ENCODE peak calls at places on chromosome 12, in ten cellular contexts. One of them, this sample, is unnamed.

GRCh38 chr12:80189241-80189640 is 89.9 kb downstream of the OTOGL start:
- DNase-seq in upper lobe of right lung: no peak
- DNase-seq in GM23248: peak; percentile 89
- DNase-seq in spleen: no peak
- DNase-seq in fibroblast of mammary gland: peak; percentile 87
- DNase-seq in cardiac fibroblast: peak; percentile 53
- DNase-seq in CD8-positive, alpha-beta memory T cell: no peak
- DNase-seq in AG10803: peak; percentile 90
- DNase-seq in transverse colon: no peak
- DNase-seq in foreskin fibroblast: peak; percentile 79
- DNase-seq in this sample: no peak

GRCh38 chr12:30622509-30622908 is 73.2 kb downstream of the IPO8 start:
- DNase-seq in CD8-positive, alpha-beta memory T cell: no peak
- DNase-seq in GM23248: peak; percentile 82
- DNase-seq in cardiac fibroblast: peak; percentile 67
- DNase-seq in spleen: no peak
- DNase-seq in transverse colon: no peak
- DNase-seq in upper lobe of right lung: no peak
- DNase-seq in foreskin fibroblast: peak; percentile 55
- DNase-seq in AG10803: peak; percentile 47
- DNase-seq in fibroblast of mammary gland: peak; percentile 80
- DNase-seq in this sample: no peak

GRCh38 chr12:71636704-71637115 is 26.9 kb downstream of the ZFC3H1 start:
- DNase-seq in GM23248: peak; percentile 86
- DNase-seq in foreskin fibroblast: peak; percentile 23
- DNase-seq in AG10803: peak; percentile 73
- DNase-seq in cardiac fibroblast: peak; percentile 82
- DNase-seq in spleen: no peak
- DNase-seq in transverse colon: no peak
- DNase-seq in CD8-positive, alpha-beta memory T cell: no peak
- DNase-seq in upper lobe of right lung: no peak
- DNase-seq in fibroblast of mammary gland: peak; percentile 79
- DNase-seq in this sample: peak; percentile 59

GRCh38 chr12:114799574-114800487 is 115.9 kb upstream of the TBX3 start:
- DNase-seq in GM23248: peak; percentile 32
- DNase-seq in AG10803: peak; percentile 60
- DNase-seq in fibroblast of mammary gland: no peak
- DNase-seq in transverse colon: peak; percentile 15
- DNase-seq in spleen: no peak
- DNase-seq in CD8-positive, alpha-beta memory T cell: no peak
- DNase-seq in upper lobe of right lung: peak; percentile 68
- DNase-seq in cardiac fibroblast: peak; percentile 41
- DNase-seq in foreskin fibroblast: peak; percentile 47
- DNase-seq in this sample: no peak

GRCh38 chr12:108193922-108194321 is 64.8 kb downstream of the WSCD2 start:
- DNase-seq in GM23248: peak; percentile 47
- DNase-seq in upper lobe of right lung: no peak
- DNase-seq in fibroblast of mammary gland: peak; percentile 18
- DNase-seq in cardiac fibroblast: peak; percentile 18
- DNase-seq in transverse colon: no peak
- DNase-seq in spleen: no peak
- DNase-seq in AG10803: peak; percentile 17
- DNase-seq in foreskin fibroblast: no peak
- DNase-seq in CD8-positive, alpha-beta memory T cell: no peak
- DNase-seq in this sample: peak; percentile 12

GRCh38 chr12:119195256-119195655 is 16.5 kb downstream of the HSPB8 start:
- DNase-seq in spleen: no peak
- DNase-seq in foreskin fibroblast: no peak
- DNase-seq in GM23248: no peak
- DNase-seq in transverse colon: no peak
- DNase-seq in fibroblast of mammary gland: no peak
- DNase-seq in CD8-positive, alpha-beta memory T cell: no peak
- DNase-seq in upper lobe of right lung: no peak
- DNase-seq in cardiac fibroblast: no peak
- DNase-seq in AG10803: no peak
- DNase-seq in this sample: no peak

GRCh38 chr12:103493199-103493598 is 2.6 kb downstream of the C12orf42 start:
- DNase-seq in upper lobe of right lung: no peak
- DNase-seq in cardiac fibroblast: no peak
- DNase-seq in GM23248: no peak
- DNase-seq in foreskin fibroblast: no peak
- DNase-seq in transverse colon: no peak
- DNase-seq in spleen: no peak
- DNase-seq in fibroblast of mammary gland: no peak
- DNase-seq in AG10803: no peak
- DNase-seq in CD8-positive, alpha-beta memory T cell: no peak
- DNase-seq in this sample: peak; percentile 6

GRCh38 chr12:58313091-58313855 is 371.9 kb downstream of the ATP23 start:
- DNase-seq in GM23248: peak; percentile 90
- DNase-seq in foreskin fibroblast: peak; percentile 79
- DNase-seq in upper lobe of right lung: no peak
- DNase-seq in spleen: no peak
- DNase-seq in transverse colon: no peak
- DNase-seq in cardiac fibroblast: peak; percentile 70
- DNase-seq in CD8-positive, alpha-beta memory T cell: no peak
- DNase-seq in AG10803: peak; percentile 84
- DNase-seq in fibroblast of mammary gland: peak; percentile 90
- DNase-seq in this sample: no peak

GRCh38 chr12:18737819-18738218 is at the start of the genes CAPZA3 and PLCZ1:
- DNase-seq in cardiac fibroblast: no peak
- DNase-seq in AG10803: no peak
- DNase-seq in fibroblast of mammary gland: no peak
- DNase-seq in GM23248: no peak
- DNase-seq in transverse colon: no peak
- DNase-seq in foreskin fibroblast: no peak
- DNase-seq in upper lobe of right lung: no peak
- DNase-seq in spleen: no peak
- DNase-seq in CD8-positive, alpha-beta memory T cell: no peak
- DNase-seq in this sample: no peak

DNA sequence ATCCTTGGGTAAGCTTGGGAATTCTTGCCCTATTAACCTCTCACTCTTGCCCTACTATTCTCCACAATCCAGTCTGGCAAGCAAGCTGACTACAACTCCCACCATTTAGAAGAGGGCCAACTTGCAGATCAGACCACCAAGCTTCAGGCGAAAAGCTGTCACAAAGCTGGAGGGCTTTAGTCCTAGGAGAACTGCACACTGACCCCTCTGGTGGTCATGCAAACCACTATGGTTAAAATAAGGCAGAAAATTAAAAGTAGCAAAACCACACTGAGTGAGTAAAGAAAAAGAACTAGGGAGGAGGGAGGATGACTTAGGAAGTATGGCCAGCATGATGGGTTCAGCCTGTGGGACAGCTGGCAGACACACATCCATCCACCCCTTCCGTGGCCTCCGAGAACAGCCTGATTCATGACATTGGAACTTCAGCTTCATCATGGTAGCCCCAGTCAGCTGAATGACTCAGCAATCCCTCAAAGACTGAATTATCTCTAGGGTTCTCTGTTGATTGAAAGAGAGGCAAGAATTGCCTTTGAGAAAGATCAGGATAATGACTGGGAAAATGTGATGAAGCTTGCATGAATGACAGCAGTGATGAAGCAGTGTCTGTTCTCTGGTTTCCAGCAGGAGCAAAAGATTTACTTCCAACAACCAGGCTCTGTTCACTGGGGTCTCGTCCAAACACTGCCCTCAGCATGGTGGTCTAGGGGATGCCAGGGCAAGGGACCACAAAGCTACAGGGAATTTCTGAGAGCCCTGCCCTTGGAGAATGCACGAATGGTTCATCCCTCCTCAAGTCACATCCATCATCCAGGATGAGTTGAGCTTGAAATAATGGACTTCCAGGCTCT is 24.4 kb downstream of the PITPNM2 start:
- DNase-seq in cardiac fibroblast: peak; percentile 96
- DNase-seq in CD8-positive, alpha-beta memory T cell: no peak
- DNase-seq in foreskin fibroblast: peak; percentile 98
- DNase-seq in spleen: no peak
- DNase-seq in upper lobe of right lung: no peak
- DNase-seq in GM23248: peak; percentile 97
- DNase-seq in transverse colon: no peak
- DNase-seq in fibroblast of mammary gland: peak; percentile 99
- DNase-seq in AG10803: peak; percentile 99
- DNase-seq in this sample: no peak
- H3K4me3 ChIP-seq in cardiac fibroblast: no peak overlapping the region
- H3K4me3 ChIP-seq in CD8-positive, alpha-beta memory T cell: no peak overlapping the region
- H3K4me3 ChIP-seq in foreskin fibroblast: no peak overlapping the region
- H3K4me3 ChIP-seq in spleen: no peak overlapping the region
- H3K4me3 ChIP-seq in upper lobe of right lung: no peak overlapping the region
- H3K4me3 ChIP-seq in GM23248: peak overlapping the region; percentile 36
- H3K4me3 ChIP-seq in transverse colon: no peak overlapping the region
- H3K4me3 ChIP-seq in fibroblast of mammary gland: no peak overlapping the region
- H3K4me3 ChIP-seq in AG10803: no peak overlapping the region
- H3K4me3 ChIP-seq in this sample: no peak overlapping the region

DNA sequence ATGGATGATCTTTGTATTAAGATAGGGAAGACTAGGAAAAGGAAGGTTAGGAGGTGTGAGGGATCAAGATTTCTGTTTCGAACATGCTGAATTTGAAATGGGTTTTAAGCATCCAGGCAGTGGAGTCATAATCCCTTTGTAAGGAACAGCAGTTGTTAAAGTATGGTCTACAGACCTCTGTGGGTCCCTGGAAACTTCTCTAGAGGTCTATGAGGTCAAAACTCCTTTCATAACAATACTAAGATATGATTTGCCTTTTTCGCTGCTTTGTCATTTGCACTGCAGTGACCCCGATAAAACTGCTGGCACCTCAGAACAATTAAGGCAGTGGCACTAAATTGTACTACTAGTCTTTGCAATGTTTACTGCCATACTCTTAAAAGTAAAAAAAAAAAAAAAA is 1.5 kb downstream of the RAD51AP1 start:
- DNase-seq in upper lobe of right lung: no peak
- DNase-seq in foreskin fibroblast: no peak
- DNase-seq in spleen: no peak
- DNase-seq in fibroblast of mammary gland: no peak
- DNase-seq in GM23248: no peak
- DNase-seq in AG10803: no peak
- DNase-seq in transverse colon: no peak
- DNase-seq in cardiac fibroblast: no peak
- DNase-seq in CD8-positive, alpha-beta memory T cell: no peak
- DNase-seq in this sample: no peak
- H3K4me3 ChIP-seq in upper lobe of right lung: no peak overlapping the region
- H3K4me3 ChIP-seq in foreskin fibroblast: peak overlapping the region; percentile 84
- H3K4me3 ChIP-seq in spleen: no peak overlapping the region
- H3K4me3 ChIP-seq in fibroblast of mammary gland: peak overlapping the region; percentile 99
- H3K4me3 ChIP-seq in GM23248: peak overlapping the region; percentile 83
- H3K4me3 ChIP-seq in AG10803: no peak overlapping the region
- H3K4me3 ChIP-seq in transverse colon: no peak overlapping the region
- H3K4me3 ChIP-seq in cardiac fibroblast: no peak overlapping the region
- H3K4me3 ChIP-seq in CD8-positive, alpha-beta memory T cell: no peak overlapping the region
- H3K4me3 ChIP-seq in this sample: peak overlapping the region; percentile 96

GRCh38 chr12:116821291-116821690 is 60.0 kb downstream of the HRK start:
- DNase-seq in spleen: peak; percentile 75
- DNase-seq in foreskin fibroblast: no peak
- DNase-seq in cardiac fibroblast: no peak
- DNase-seq in upper lobe of right lung: no peak
- DNase-seq in GM23248: no peak
- DNase-seq in transverse colon: no peak
- DNase-seq in AG10803: no peak
- DNase-seq in CD8-positive, alpha-beta memory T cell: no peak
- DNase-seq in fibroblast of mammary gland: no peak
- DNase-seq in this sample: no peak

GRCh38 chr12:116820077-116820656 is 61.1 kb downstream of the HRK start:
- DNase-seq in AG10803: no peak
- DNase-seq in transverse colon: no peak
- DNase-seq in GM23248: no peak
- DNase-seq in cardiac fibroblast: no peak
- DNase-seq in foreskin fibroblast: no peak
- DNase-seq in CD8-positive, alpha-beta memory T cell: no peak
- DNase-seq in upper lobe of right lung: no peak
- DNase-seq in spleen: peak; percentile 66
- DNase-seq in fibroblast of mammary gland: no peak
- DNase-seq in this sample: no peak

GRCh38 chr12:116813271-116814041 is 67.8 kb downstream of the HRK start:
- DNase-seq in fibroblast of mammary gland: no peak
- DNase-seq in CD8-positive, alpha-beta memory T cell: no peak
- DNase-seq in GM23248: no peak
- DNase-seq in cardiac fibroblast: no peak
- DNase-seq in foreskin fibroblast: no peak
- DNase-seq in spleen: no peak
- DNase-seq in upper lobe of right lung: peak; percentile 30
- DNase-seq in AG10803: no peak
- DNase-seq in transverse colon: no peak
- DNase-seq in this sample: no peak

GRCh38 chr12:116818341-116818856 is 62.8 kb downstream of the HRK start:
- DNase-seq in transverse colon: peak; percentile 19
- DNase-seq in fibroblast of mammary gland: peak; percentile 14
- DNase-seq in cardiac fibroblast: peak; percentile 42
- DNase-seq in GM23248: peak; percentile 54
- DNase-seq in foreskin fibroblast: no peak
- DNase-seq in CD8-positive, alpha-beta memory T cell: no peak
- DNase-seq in spleen: peak; percentile 73
- DNase-seq in AG10803: peak; percentile 16
- DNase-seq in upper lobe of right lung: no peak
- DNase-seq in this sample: no peak

DNA sequence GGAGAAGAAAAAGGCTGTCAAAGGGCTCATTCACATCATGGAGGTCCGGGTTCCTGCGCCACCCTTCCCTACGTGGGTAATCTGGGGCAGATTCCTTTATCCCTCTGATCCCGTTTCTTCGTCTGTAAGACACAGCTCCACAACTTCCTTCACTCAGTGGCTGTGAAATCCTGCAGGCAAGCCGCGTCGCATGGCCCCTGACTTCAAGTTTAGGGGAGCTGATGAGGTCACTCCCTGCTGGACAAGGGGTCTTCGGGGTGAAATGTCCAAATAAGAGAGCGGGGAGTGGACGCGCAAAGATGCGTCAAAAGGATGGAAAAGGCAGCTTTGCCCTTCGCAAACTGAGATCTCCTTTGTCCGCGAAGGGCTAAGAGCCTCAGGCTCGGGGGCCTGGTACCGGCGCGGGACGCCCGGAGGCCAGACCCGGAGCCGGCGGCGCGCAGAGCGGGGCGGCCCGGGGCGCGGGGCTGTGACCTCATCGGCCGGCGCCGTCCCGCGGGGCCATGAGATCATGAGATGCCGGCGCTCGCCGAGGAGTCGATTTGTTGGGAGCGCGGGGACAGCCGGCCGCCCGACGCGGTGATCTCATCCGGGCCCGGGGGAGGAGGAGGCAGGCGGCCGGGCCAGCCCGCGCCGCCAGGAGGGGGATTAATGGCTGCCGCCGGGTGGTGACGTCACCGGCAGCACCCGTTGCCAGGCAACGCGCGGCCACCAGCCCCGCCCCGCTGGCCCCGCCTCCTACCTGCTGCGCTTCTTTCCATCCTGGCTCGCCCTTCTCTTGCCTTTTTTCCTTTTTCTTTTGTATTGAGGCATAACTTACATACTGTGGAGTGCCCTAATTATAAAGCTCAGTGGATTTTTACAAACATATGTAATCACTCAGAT is 62.1 kb downstream of the HRK start:
- DNase-seq in AG10803: peak; percentile 93
- DNase-seq in foreskin fibroblast: peak; percentile 96
- DNase-seq in fibroblast of mammary gland: peak; percentile 89
- DNase-seq in GM23248: peak; percentile 97
- DNase-seq in spleen: peak; percentile 95
- DNase-seq in transverse colon: peak; percentile 92
- DNase-seq in CD8-positive, alpha-beta memory T cell: peak; percentile 90
- DNase-seq in upper lobe of right lung: peak; percentile 94
- DNase-seq in cardiac fibroblast: peak; percentile 95
- DNase-seq in this sample: peak; percentile 67
- H3K4me3 ChIP-seq in AG10803: peak overlapping the region; percentile 96
- H3K4me3 ChIP-seq in foreskin fibroblast: peak overlapping the region; percentile 95
- H3K4me3 ChIP-seq in fibroblast of mammary gland: peak overlapping the region; percentile 80
- H3K4me3 ChIP-seq in GM23248: peak overlapping the region; percentile 99
- H3K4me3 ChIP-seq in spleen: peak overlapping the region; percentile 80
- H3K4me3 ChIP-seq in transverse colon: peak overlapping the region; percentile 51
- H3K4me3 ChIP-seq in CD8-positive, alpha-beta memory T cell: peak overlapping the region; percentile 98
- H3K4me3 ChIP-seq in upper lobe of right lung: peak overlapping the region; percentile 84
- H3K4me3 ChIP-seq in cardiac fibroblast: peak overlapping the region; percentile 84
- H3K4me3 ChIP-seq in this sample: peak overlapping the region; percentile 92

GRCh38 chr12:105382771-105383632 is 52.5 kb downstream of the C12orf75 start:
- DNase-seq in foreskin fibroblast: peak; percentile 80
- DNase-seq in AG10803: peak; percentile 84
- DNase-seq in spleen: no peak
- DNase-seq in cardiac fibroblast: peak; percentile 82
- DNase-seq in fibroblast of mammary gland: peak; percentile 78
- DNase-seq in GM23248: peak; percentile 89
- DNase-seq in CD8-positive, alpha-beta memory T cell: no peak
- DNase-seq in upper lobe of right lung: no peak
- DNase-seq in transverse colon: no peak
- DNase-seq in this sample: peak; percentile 62
- H3K4me3 ChIP-seq in foreskin fibroblast: peak overlapping the region; percentile 53
- H3K4me3 ChIP-seq in AG10803: peak overlapping the region; percentile 43
- H3K4me3 ChIP-seq in spleen: peak overlapping the region; percentile 24
- H3K4me3 ChIP-seq in cardiac fibroblast: peak overlapping the region; percentile 43
- H3K4me3 ChIP-seq in fibroblast of mammary gland: peak overlapping the region; percentile 57
- H3K4me3 ChIP-seq in GM23248: peak overlapping the region; percentile 63
- H3K4me3 ChIP-seq in CD8-positive, alpha-beta memory T cell: no peak overlapping the region
- H3K4me3 ChIP-seq in upper lobe of right lung: peak overlapping the region; percentile 24
- H3K4me3 ChIP-seq in transverse colon: no peak overlapping the region
- H3K4me3 ChIP-seq in this sample: no peak overlapping the region